ENCODE peak calls at places on chromosomes 13 and 19, in nine cellular contexts. D is fibroblast of lung; A is CD4-positive, alpha-beta memory T cell; Z is SJSA1; X is GM12878; R is thoracic aorta; P is endothelial cell of umbilical vein; I is BE2C; L is PC-3. C is an unnamed sample.
A peak's percentile ranks its signal among the peaks of the same experiment; 100 is the strongest.

GRCh38 chr19:5001547-5002131 is 32.7 kb downstream of the KDM4B start:
- DNase-seq in D (peak; percentile 63), A (peak; percentile 11), Z (no peak), X (no peak), R (no peak), P (peak; percentile 49), I (peak; percentile 58), L (peak; percentile 76), C (no peak)

GRCh38 chr13:32837973-32838940 is 178.0 kb upstream of the KL start:
- DNase-seq in D (no peak), A (no peak), Z (no peak), X (no peak), R (no peak), P (no peak), I (no peak), L (no peak), C (no peak)

GRCh38 chr13:106919093-106919492 is 351.2 kb upstream of the ARGLU1 start:
- DNase-seq in D (no peak), A (no peak), Z (no peak), X (no peak), R (no peak), P (no peak), I (no peak), L (no peak), C (no peak)

GRCh38 chr13:100465558-100465957 is 123.0 kb downstream of the GGACT start:
- DNase-seq in D (no peak), A (no peak), Z (no peak), X (no peak), R (no peak), P (no peak), I (no peak), L (no peak), C (no peak)

GRCh38 chr13:94028234-94029145 is 451.0 kb downstream of the DCT start:
- DNase-seq in D (peak; percentile 39), A (no peak), Z (no peak), X (no peak), R (no peak), P (no peak), I (no peak), L (no peak), C (no peak)

GRCh38 chr19:32403291-32403995 is 2.1 kb upstream of the DPY19L3 start:
- DNase-seq in D (no peak), A (no peak), Z (no peak), X (no peak), R (no peak), P (no peak), I (no peak), L (no peak), C (no peak)

GRCh38 chr19:49781394-49781793 is 14.6 kb downstream of the AP2A1 start:
- DNase-seq in D (no peak), A (no peak), Z (no peak), X (no peak), R (no peak), P (no peak), I (no peak), L (no peak), C (no peak)

GRCh38 chr19:33794578-33795369 is 1.9 kb upstream of the KCTD15 start:
- DNase-seq in D (no peak), A (no peak), Z (no peak), X (no peak), R (no peak), P (no peak), I (no peak), L (no peak), C (no peak)

GRCh38 chr13:39417643-39418042 is 185.3 kb downstream of the LHFPL6 start:
- DNase-seq in D (peak; percentile 66), A (no peak), Z (peak; percentile 81), X (no peak), R (no peak), P (peak; percentile 74), I (no peak), L (peak; percentile 48), C (no peak)

GRCh38 chr19:16366433-16367268 is 42.0 kb downstream of the KLF2 start:
- DNase-seq in D (no peak), A (peak; percentile 78), Z (no peak), X (peak; percentile 69), R (no peak), P (no peak), I (no peak), L (no peak), C (no peak)

GRCh38 chr13:76884571-76885202 is 1.5 kb downstream of the KCTD12 start:
- DNase-seq in D (peak; percentile 55), A (no peak), Z (no peak), X (no peak), R (no peak), P (peak; percentile 64), I (no peak), L (peak; percentile 16), C (no peak)

GRCh38 chr13:34002141-34002540 is 184.2 kb downstream of the RFC3 start:
- DNase-seq in D (no peak), A (no peak), Z (no peak), X (no peak), R (no peak), P (no peak), I (no peak), L (no peak), C (no peak)

GRCh38 chr13:84607614-84608013 is 725.3 kb upstream of the SLITRK1 start:
- DNase-seq in D (peak; percentile 76), A (no peak), Z (no peak), X (no peak), R (peak; percentile 6), P (no peak), I (no peak), L (peak; percentile 47), C (peak; percentile 37)

GRCh38 chr19:10946964-10947657 is 13.7 kb upstream of the SMARCA4 start:
- DNase-seq in D (peak; percentile 52), A (no peak), Z (no peak), X (no peak), R (no peak), P (no peak), I (no peak), L (no peak), C (no peak)

GRCh38 chr13:23794267-23795161 is 94.7 kb downstream of the MIPEP start:
- DNase-seq in D (peak; percentile 96), A (no peak), Z (no peak), X (peak; percentile 72), R (no peak), P (peak; percentile 91), I (no peak), L (peak; percentile 79), C (no peak)

GRCh38 chr19:46218160-46218559 is 11.4 kb upstream of the IGFL1 start:
- DNase-seq in D (peak; percentile 28), A (no peak), Z (no peak), X (no peak), R (no peak), P (peak; percentile 24), I (no peak), L (peak; percentile 39), C (peak; percentile 45)

GRCh38 chr13:109667754-109668360 is 118.5 kb downstream of the IRS2 start:
- DNase-seq in D (no peak), A (no peak), Z (peak; percentile 53), X (no peak), R (no peak), P (no peak), I (peak; percentile 52), L (no peak), C (no peak)

GRCh38 chr13:114111577-114111976 is 20.8 kb downstream of the RASA3 start:
- DNase-seq in D (peak; percentile 91), A (no peak), Z (no peak), X (no peak), R (no peak), P (no peak), I (no peak), L (no peak), C (no peak)

GRCh38 chr19:13156968-13157882 is 7.0 kb downstream of the IER2 start:
- DNase-seq in D (no peak), A (no peak), Z (no peak), X (no peak), R (no peak), P (peak; percentile 24), I (no peak), L (peak; percentile 36), C (no peak)

GRCh38 chr19:13163609-13164364 is 13.6 kb downstream of the IER2 start:
- DNase-seq in D (peak; percentile 92), A (peak; percentile 40), Z (peak; percentile 94), X (no peak), R (no peak), P (peak; percentile 67), I (peak; percentile 94), L (peak; percentile 93), C (peak; percentile 77)

GRCh38 chr19:13162749-13163608 is 12.8 kb downstream of the IER2 start:
- DNase-seq in D (peak; percentile 98), A (peak; percentile 70), Z (peak; percentile 97), X (peak; percentile 80), R (peak; percentile 95), P (peak; percentile 97), I (peak; percentile 97), L (peak; percentile 100), C (peak; percentile 99)

GRCh38 chr19:13159713-13160112 is 9.5 kb downstream of the IER2 start:
- DNase-seq in D (no peak), A (no peak), Z (no peak), X (no peak), R (no peak), P (no peak), I (no peak), L (no peak), C (no peak)

GRCh38 chr19:13160557-13160956 is 10.3 kb downstream of the IER2 start:
- DNase-seq in D (peak; percentile 28), A (no peak), Z (no peak), X (no peak), R (no peak), P (no peak), I (no peak), L (peak; percentile 63), C (peak; percentile 79)
- H3K4me1 ChIP-seq in D (peaks cover 28% of the 10 kb centered on the region), A (peaks cover 97% of the 10 kb centered on the region), Z (peaks cover 34% of the 10 kb centered on the region), X (peaks cover 60% of the 10 kb centered on the region), R (peaks cover 17% of the 10 kb centered on the region), P (peaks cover 41% of the 10 kb centered on the region), I (peaks cover 26% of the 10 kb centered on the region), L (peaks cover 58% of the 10 kb centered on the region), C (peaks cover 21% of the 10 kb centered on the region)

GRCh38 chr19:39157997-39158389 is 32.4 kb downstream of the PAK4 start:
- DNase-seq in D (no peak), A (no peak), Z (no peak), X (no peak), R (no peak), P (no peak), I (peak; percentile 3), L (no peak), C (no peak)
- H3K4me1 ChIP-seq in D (no peaks in the 10 kb centered on the region), A (peaks cover 4% of the 10 kb centered on the region), Z (peaks cover 7% of the 10 kb centered on the region), X (no peaks in the 10 kb centered on the region), R (peaks cover 25% of the 10 kb centered on the region), P (peaks cover 9% of the 10 kb centered on the region), I (peaks cover 14% of the 10 kb centered on the region), L (peaks cover 46% of the 10 kb centered on the region), C (peaks cover 17% of the 10 kb centered on the region)

GRCh38 chr19:47509170-47509847 is 5.6 kb downstream of the NAPA start:
- DNase-seq in D (no peak), A (no peak), Z (no peak), X (no peak), R (no peak), P (no peak), I (no peak), L (no peak), C (no peak)
- H3K4me1 ChIP-seq in D (peaks cover 31% of the 10 kb centered on the region), A (peaks cover 53% of the 10 kb centered on the region), Z (peaks cover 11% of the 10 kb centered on the region), X (peaks cover 8% of the 10 kb centered on the region), R (peaks cover 58% of the 10 kb centered on the region), P (peaks cover 28% of the 10 kb centered on the region), I (peaks cover 10% of the 10 kb centered on the region), L (peaks cover 29% of the 10 kb centered on the region), C (peaks cover 85% of the 10 kb centered on the region)

DNA sequence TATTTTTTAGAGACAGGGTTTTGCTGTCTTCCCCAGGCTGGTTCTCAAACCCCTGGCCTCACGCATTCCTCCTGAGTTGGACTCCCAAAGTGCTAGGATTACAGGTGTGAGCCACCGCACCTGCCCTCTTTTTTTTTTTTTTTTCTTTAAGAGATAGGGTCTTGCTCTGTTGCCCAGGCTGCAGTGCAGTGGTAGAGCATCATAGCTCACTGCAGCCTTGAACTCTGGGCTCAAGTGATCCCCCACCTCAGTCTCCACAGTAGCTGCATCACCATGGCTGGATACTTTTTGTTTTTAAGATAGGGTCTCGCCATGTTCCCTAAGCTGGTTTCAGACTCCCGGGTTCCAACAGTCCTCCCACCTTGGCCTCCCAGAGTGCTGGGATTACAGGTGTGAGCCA is 1.5 kb downstream of the KCNJ14 start:
- DNase-seq in D (no peak), A (no peak), Z (no peak), X (no peak), R (no peak), P (no peak), I (no peak), L (no peak), C (no peak)
- H3K4me1 ChIP-seq in D (no peaks in the 10 kb centered on the region), A (no peaks in the 10 kb centered on the region), Z (no peaks in the 10 kb centered on the region), X (no peaks in the 10 kb centered on the region), R (no peaks in the 10 kb centered on the region), P (no peaks in the 10 kb centered on the region), I (no peaks in the 10 kb centered on the region), L (no peaks in the 10 kb centered on the region), C (no peaks in the 10 kb centered on the region)